ENCODE peak calls at places on chromosomes 7 and 10, in five cellular contexts. Y is activated CD4-positive, alpha-beta T cell treated with anti-CD3 and anti-CD28 coated beads, Interleukin-2, amount 50 U/mL, for 1 hour; N is pons; I is AG09319; Q is WTC11. F is an unnamed sample.

GRCh38 chr7:102872460-102872859 is 40.3 kb upstream of the LRRC17 start:
- DNase-seq in I (no peak), Y (no peak), N (no peak), Q (no peak), F (no peak)

GRCh38 chr10:4555920-4556319 is 270.1 kb upstream of the AKR1E2 start:
- DNase-seq in I (no peak), Q (no peak), N (no peak), Y (no peak), F (no peak)

GRCh38 chr10:36519909-36520308 is 605.5 kb upstream of the ANKRD30A start:
- DNase-seq in Y (no peak), Q (no peak), I (no peak), N (no peak), F (no peak)

GRCh38 chr7:68800316-68800715 is 798.0 kb upstream of the AUTS2 start:
- DNase-seq in I (no peak), N (no peak), Y (no peak), Q (no peak), F (no peak)

GRCh38 chr10:14748471-14748870 is 26.2 kb downstream of the FAM107B start:
- DNase-seq in Y (no peak), I (no peak), Q (no peak), N (no peak), F (no peak)

GRCh38 chr7:31058122-31058521 is 6.0 kb downstream of the ADCYAP1R1 start:
- DNase-seq in I (no peak), N (no peak), Q (no peak), Y (no peak), F (no peak)

GRCh38 chr7:30493231-30493630 is 11.4 kb downstream of the GGCT start:
- DNase-seq in I (no peak), Y (no peak), Q (no peak), N (no peak), F (no peak)

GRCh38 chr10:43205681-43206390 is 61.0 kb downstream of the RASGEF1A start:
- DNase-seq in Y (no peak), Q (peak), N (no peak), I (no peak), F (no peak)

GRCh38 chr10:12905067-12905466 is 96.4 kb downstream of the CCDC3 start:
- DNase-seq in N (no peak), I (no peak), Q (no peak), Y (no peak), F (no peak)

GRCh38 chr10:49734676-49735075 is 27.4 kb downstream of the OGDHL start:
- DNase-seq in N (no peak), Q (no peak), I (no peak), Y (no peak), F (no peak)

GRCh38 chr7:131074585-131074984 is 253.1 kb upstream of the MKLN1 start:
- DNase-seq in Q (no peak), N (no peak), Y (no peak), I (no peak), F (peak)

GRCh38 chr7:29764227-29764626 is 42.1 kb upstream of the WIPF3 start:
- DNase-seq in Q (peak), I (no peak), N (no peak), Y (no peak), F (no peak)

GRCh38 chr10:119608316-119609155 is 11.8 kb upstream of the TIAL1 start:
- DNase-seq in N (peak), Y (peak), I (no peak), Q (peak), F (peak)

GRCh38 chr10:91433620-91434019 is 23.5 kb downstream of the HECTD2 start:
- DNase-seq in I (no peak), Y (no peak), N (no peak), Q (no peak), F (no peak)

GRCh38 chr10:22461891-22462290 is 116.6 kb downstream of the SPAG6 start:
- DNase-seq in N (no peak), Q (no peak), Y (no peak), I (no peak), F (no peak)

GRCh38 chr10:48470115-48470892 is 134.6 kb downstream of the ARHGAP22 start:
- DNase-seq in I (no peak), Q (no peak), N (peak), Y (no peak), F (peak)

GRCh38 chr7:46725136-46725535 is 804.1 kb upstream of the IGFBP3 start:
- DNase-seq in Y (no peak), Q (no peak), I (no peak), N (no peak), F (no peak)

GRCh38 chr10:49761789-49762565 is at the start of gene OGDHL:
- DNase-seq in N (peak), Y (no peak), Q (peak), I (peak), F (peak)

GRCh38 chr7:28311670-28312069 is 100.6 kb upstream of the CREB5 start:
- DNase-seq in N (no peak), Q (no peak), Y (no peak), I (no peak), F (no peak)

GRCh38 chr7:142012825-142013506 is 17.3 kb downstream of the MGAM start:
- DNase-seq in I (no peak), Q (peak), Y (no peak), N (no peak), F (no peak)

GRCh38 chr7:76260171-76260703 is 42.2 kb upstream of the HSPB1 start:
- DNase-seq in I (no peak), N (no peak), Q (peak), Y (peak), F (no peak)

GRCh38 chr10:112288526-112288925 is 5.3 kb downstream of the TECTB start:
- DNase-seq in I (no peak), Y (no peak), N (peak), Q (no peak), F (peak)

GRCh38 chr10:33001908-33002492 is 44.0 kb upstream of the ITGB1 start:
- DNase-seq in Y (no peak), Q (no peak), I (no peak), N (no peak), F (no peak)

GRCh38 chr10:52020702-52021101 is 293.4 kb upstream of the DKK1 start:
- DNase-seq in Y (no peak), N (no peak), I (no peak), Q (no peak), F (no peak)

GRCh38 chr7:70787275-70787674 is 344.7 kb upstream of the GALNT17 start:
- DNase-seq in Y (no peak), Q (no peak), I (no peak), N (no peak), F (no peak)

GRCh38 chr10:45550903-45551302 is 121.7 kb downstream of the ZFAND4 start:
- DNase-seq in Q (no peak), Y (no peak), N (no peak), I (no peak), F (no peak)

GRCh38 chr10:17227367-17228080 is 517 bp upstream of the VIM start:
- DNase-seq in I (no peak), Y (peak), Q (no peak), N (no peak), F (no peak)

GRCh38 chr7:37462120-37462519 is 13.5 kb upstream of the ELMO1 start:
- DNase-seq in Y (no peak), Q (no peak), I (no peak), N (no peak), F (no peak)

GRCh38 chr10:117249493-117250093 is 8.7 kb downstream of the SLC18A2 start:
- DNase-seq in Q (no peak), N (no peak), I (no peak), Y (no peak), F (no peak)

GRCh38 chr7:63073286-63073685 is 925.4 kb upstream of the ZNF722 start:
- DNase-seq in Y (no peak), N (no peak), Q (no peak), I (no peak), F (no peak)

GRCh38 chr10:2296179-2296578 is 558.9 kb upstream of the ADARB2 start:
- DNase-seq in Q (no peak), N (no peak), I (no peak), Y (no peak), F (no peak)